ENCODE peak calls at places on chromosomes 6 and 20, in eight cellular contexts. V is stimulated activated effector memory CD8-positive, alpha-beta T cell treated with anti-CD3 and anti-CD28 coated beads, Interleukin-12 subunit alpha, Interleukin-12 subunit beta, amount 100 ng/mL, for 72 hours; D is C1 segment of cervical spinal cord; O is nephron progenitor cell; B is anterior cingulate cortex; R is ecto neural progenitor cell; L is AML-193; W is AG09319. N is an unnamed sample.

GRCh38 chr6:135280375-135281136 is 99.4 kb downstream of the MYB start:
- DNase-seq in R (no peak), W (no peak), B (no peak), V (no peak), D (no peak), O (no peak), L (peak), N (no peak)

GRCh38 chr6:133989525-133989924 is 36.5 kb downstream of the TBPL1 start:
- DNase-seq in O (no peak), B (no peak), W (no peak), D (no peak), V (no peak), L (no peak), R (no peak), N (no peak)

GRCh38 chr6:134196568-134197301 is 121.2 kb downstream of the SGK1 start:
- DNase-seq in B (no peak), R (no peak), O (no peak), V (no peak), D (no peak), L (no peak), W (no peak), N (no peak)

GRCh38 chr20:17873410-17874270 is 95.0 kb downstream of the SNX5 start:
- DNase-seq in B (no peak), D (no peak), R (no peak), O (no peak), L (no peak), V (no peak), W (peak), N (peak)

GRCh38 chr6:26322645-26323482 is 42.1 kb upstream of the BTN3A2 start:
- DNase-seq in W (peak), L (peak), V (peak), R (no peak), O (peak), D (peak), B (no peak), N (peak)

GRCh38 chr20:32779500-32780215 is 17.5 kb downstream of the DNMT3B start:
- DNase-seq in B (no peak), L (no peak), W (no peak), D (no peak), R (peak), O (peak), V (no peak), N (no peak)

GRCh38 chr20:2307136-2307535 is 11.3 kb downstream of the TGM3 start:
- DNase-seq in B (no peak), W (no peak), D (no peak), L (no peak), V (no peak), R (no peak), O (no peak), N (no peak)

GRCh38 chr6:158014505-158015187 is 33.0 kb downstream of the SYNJ2 start:
- DNase-seq in W (no peak), B (no peak), R (no peak), V (no peak), O (no peak), L (no peak), D (no peak), N (peak)

GRCh38 chr6:117976030-117976651 is 69.1 kb downstream of the SLC35F1 start:
- DNase-seq in W (no peak), O (peak), L (peak), V (no peak), R (no peak), D (no peak), B (no peak), N (peak)